ENCODE peak calls at places on chromosomes 13 and 19, in seven cellular contexts. S is adrenal gland, L is fibroblast of lung, E is endothelial cell, I is fibroblast of mammary gland, G is Caco-2, N is HL-60. P is an unnamed sample.

GRCh38 chr19:7998081-7998480 is 7.4 kb downstream of the ELAVL1 start:
- DNase-seq in L (peak), S (no peak), G (no peak), I (peak), N (no peak), E (no peak), P (no peak)

GRCh38 chr19:15488489-15489226 is 9.4 kb upstream of the PGLYRP2 start:
- DNase-seq in S (no peak), N (no peak), I (no peak), G (no peak), L (no peak), E (no peak), P (no peak)

GRCh38 chr13:28475916-28476725 is 18.8 kb downstream of the FLT1 start:
- DNase-seq in N (no peak), E (no peak), G (no peak), I (peak), L (peak), S (peak), P (no peak)

GRCh38 chr13:74869846-74870245 is 612.1 kb downstream of the TBC1D4 start:
- DNase-seq in L (no peak), I (peak), E (no peak), N (no peak), S (no peak), G (no peak), P (no peak)

GRCh38 chr19:10009269-10009665 is 1.0 kb downstream of the COL5A3 start:
- DNase-seq in E (peak), G (peak), N (no peak), I (peak), S (peak), L (peak), P (no peak)

GRCh38 chr19:11699931-11700794 is 38.6 kb downstream of the ZNF823 start:
- DNase-seq in G (peak), E (peak), I (peak), L (peak), S (peak), N (no peak), P (no peak)

GRCh38 chr19:50272263-50272897 is 56.8 kb downstream of the KCNC3 start:
- DNase-seq in G (no peak), I (no peak), S (no peak), N (no peak), L (no peak), E (no peak), P (no peak)

GRCh38 chr13:49821216-49821820 is 28.8 kb upstream of the KPNA3 start:
- DNase-seq in I (no peak), G (no peak), E (no peak), N (no peak), L (no peak), S (peak), P (no peak)

GRCh38 chr19:1090731-1091543 is 4.2 kb downstream of the POLR2E start:
- DNase-seq in I (no peak), E (no peak), N (no peak), S (no peak), L (no peak), G (no peak), P (no peak)

GRCh38 chr13:44352202-44352601 is 21.4 kb upstream of the SERP2 start:
- DNase-seq in N (no peak), S (no peak), L (no peak), G (no peak), I (no peak), E (no peak), P (no peak)

GRCh38 chr13:110001622-110002275 is 215.4 kb upstream of the IRS2 start:
- DNase-seq in S (no peak), N (no peak), G (no peak), I (peak), E (no peak), L (peak), P (no peak)

GRCh38 chr13:95462801-95463200 is 89.7 kb upstream of the CLDN10 start:
- DNase-seq in G (no peak), N (no peak), S (peak), I (no peak), E (no peak), L (no peak), P (no peak)

GRCh38 chr13:27425918-27426630 is 1.7 kb downstream of the GTF3A start:
- DNase-seq in L (peak), G (peak), N (peak), S (peak), I (peak), E (peak), P (peak)

GRCh38 chr13:46684287-46685001 is 112.5 kb downstream of the ESD start:
- DNase-seq in E (peak), I (no peak), G (peak), N (no peak), S (no peak), L (peak), P (no peak)

GRCh38 chr13:27979765-27980279 is 8.7 kb downstream of the URAD start:
- DNase-seq in I (no peak), S (no peak), N (no peak), G (no peak), E (no peak), L (no peak), P (no peak)

GRCh38 chr13:43805071-43805468 is 18.3 kb upstream of the ENOX1 start:
- DNase-seq in G (no peak), L (peak), N (no peak), E (no peak), I (peak), S (no peak), P (no peak)

GRCh38 chr13:50476579-50476978 is 366.9 kb downstream of the DLEU7 start:
- DNase-seq in E (no peak), G (no peak), S (no peak), N (no peak), I (peak), L (no peak), P (no peak)

GRCh38 chr13:42553098-42554046 is 20.6 kb upstream of the TNFSF11 start:
- DNase-seq in G (no peak), I (peak), L (peak), N (no peak), S (no peak), E (no peak), P (no peak)

GRCh38 chr19:29271341-29271740 is 58.4 kb upstream of the UQCRFS1 start:
- DNase-seq in G (no peak), S (no peak), L (no peak), I (no peak), N (no peak), E (no peak), P (no peak)

GRCh38 chr13:91647361-91647970 is 249.0 kb downstream of the GPC5 start:
- DNase-seq in I (no peak), L (peak), S (peak), E (peak), N (no peak), G (peak), P (no peak)

DNA sequence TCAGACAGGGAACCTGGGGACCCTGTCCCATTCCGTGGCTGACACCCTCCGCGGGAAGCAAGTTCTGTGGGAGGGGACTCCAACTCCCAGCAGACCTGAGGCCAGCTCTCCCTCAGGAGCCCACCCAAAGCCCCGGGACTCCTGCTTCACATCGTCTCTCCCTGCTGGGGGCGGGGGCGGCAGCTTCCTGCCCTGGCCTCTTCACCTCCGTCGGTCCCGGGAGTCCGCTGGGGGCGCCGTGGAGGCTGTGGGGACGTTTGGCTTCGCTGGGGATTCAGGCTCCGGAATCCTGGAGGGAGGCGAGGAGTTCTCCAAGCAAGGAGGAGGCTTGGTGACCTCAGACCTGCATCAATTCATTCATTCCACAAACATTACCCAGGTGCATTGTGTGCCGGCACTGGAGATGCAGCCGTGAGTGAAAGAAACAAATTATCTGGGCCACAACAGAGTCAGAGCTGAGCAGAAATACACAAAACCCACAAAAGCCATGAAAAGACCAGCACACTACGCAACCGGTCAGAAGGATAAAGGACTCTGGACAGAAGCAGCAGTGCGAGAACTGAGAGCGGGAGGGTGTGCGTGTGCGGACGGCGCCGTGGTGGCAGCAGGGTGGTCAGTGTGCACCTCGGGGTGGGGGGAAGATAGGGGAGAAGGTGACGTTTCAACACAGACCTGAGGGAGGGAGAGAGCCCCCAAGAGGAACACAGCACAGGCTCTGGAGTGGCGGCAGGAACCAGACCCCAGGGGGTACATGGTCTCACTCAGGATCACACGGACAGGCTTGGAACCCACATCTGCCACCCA is 19.0 kb downstream of the EPS8L1 start:
- DNase-seq in N (no peak), S (no peak), G (no peak), I (no peak), L (no peak), E (peak), P (no peak)
- TF ChIP-seq CTCF in N (no peak), S (no peak), G (no peak), I (no peak), L (no peak), E (no peak), P (no peak)

GRCh38 chr19:56642711-56643459 is at the start of gene SMIM17:
- DNase-seq in L (no peak), S (no peak), N (no peak), E (no peak), I (no peak), G (no peak), P (no peak)

GRCh38 chr19:56643460-56643763 is 453 bp downstream of the SMIM17 start:
- DNase-seq in N (no peak), I (no peak), E (no peak), L (no peak), S (no peak), G (no peak), P (no peak)

GRCh38 chr19:56633021-56633420 is 9.9 kb upstream of the SMIM17 start:
- DNase-seq in N (no peak), G (no peak), E (no peak), I (no peak), L (no peak), S (no peak), P (no peak)

GRCh38 chr19:56639217-56639616 is 3.7 kb upstream of the SMIM17 start:
- DNase-seq in N (no peak), S (no peak), L (peak), I (peak), G (peak), E (no peak), P (no peak)

GRCh38 chr19:56637976-56638555 is 4.9 kb upstream of the SMIM17 start:
- DNase-seq in L (peak), N (peak), G (peak), E (peak), I (peak), S (peak), P (no peak)
- TF ChIP-seq CTCF in L (no peak), N (no peak), G (no peak), E (no peak), I (no peak), S (no peak), P (no peak)

GRCh38 chr13:52846567-52847321 is 1.7 kb downstream of the PCDH8 start:
- DNase-seq in E (peak), N (no peak), G (no peak), S (peak), L (peak), I (peak), P (no peak)
- TF ChIP-seq CTCF in E (no peak), N (no peak), G (no peak), S (no peak), L (peak), I (no peak), P (peak)

GRCh38 chr13:24381539-24382265 is 72.3 kb downstream of the C1QTNF9 start:
- DNase-seq in G (no peak), I (peak), E (no peak), L (peak), N (no peak), S (no peak), P (no peak)
- TF ChIP-seq CTCF in G (no peak), I (no peak), E (no peak), L (no peak), N (no peak), S (no peak), P (no peak)

GRCh38 chr13:19153782-19154450 is 27.7 kb downstream of the TUBA3C start:
- DNase-seq in I (no peak), S (peak), L (no peak), G (no peak), N (no peak), E (no peak), P (no peak)
- TF ChIP-seq CTCF in I (no peak), S (no peak), L (no peak), G (peak), N (no peak), E (no peak), P (no peak)

GRCh38 chr19:3406571-3407111 is 40.3 kb downstream of the NFIC start:
- DNase-seq in N (no peak), L (no peak), G (no peak), E (no peak), S (no peak), I (no peak), P (no peak)
- TF ChIP-seq CTCF in N (no peak), L (no peak), G (no peak), E (no peak), S (no peak), I (no peak), P (no peak)

GRCh38 chr19:13507053-13507611 is 853 bp upstream of the CACNA1A start:
- DNase-seq in L (no peak), E (no peak), S (no peak), I (peak), G (no peak), N (no peak), P (no peak)
- TF ChIP-seq CTCF in L (no peak), E (no peak), S (no peak), I (no peak), G (no peak), N (no peak), P (no peak)

DNA sequence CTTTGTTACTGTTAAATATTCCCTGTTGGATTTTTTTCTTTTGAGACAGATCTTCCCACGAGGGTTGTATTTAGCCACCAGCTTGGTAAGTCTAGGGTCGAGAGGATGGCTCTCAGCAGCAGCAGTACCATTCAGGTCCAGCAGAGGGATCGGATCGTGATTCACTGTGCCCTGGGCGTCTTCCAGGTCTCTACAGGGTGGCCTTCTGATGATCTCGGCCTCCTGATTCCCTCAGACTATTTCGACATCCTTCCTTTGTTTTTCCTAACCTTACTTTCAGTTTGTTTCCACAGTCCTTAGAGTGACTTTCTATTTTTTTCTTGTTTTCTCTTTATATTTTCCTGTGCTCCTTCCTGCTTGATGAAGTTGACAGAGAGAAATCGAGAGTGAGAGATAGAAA is 1436.9 kb downstream of the UQCRFS1 start:
- DNase-seq in G (peak), I (peak), L (peak), E (no peak), N (peak), S (peak), P (no peak)
- TF ChIP-seq CTCF in G (no peak), I (peak), L (peak), E (no peak), N (no peak), S (no peak), P (peak)

GRCh38 chr19:31313291-31314030 is 35.8 kb downstream of the TSHZ3 start:
- DNase-seq in I (no peak), G (no peak), E (no peak), S (no peak), N (no peak), L (no peak), P (peak)
- TF ChIP-seq CTCF in I (no peak), G (no peak), E (no peak), S (no peak), N (no peak), L (no peak), P (no peak)

P was measured in CD14-positive monocyte.